ENCODE peak calls at places on chromosomes 11 and 22, in five cellular contexts. A, Q, I, J and H are unnamed samples.

GRCh38 chr11:22577854-22578253 is 47.8 kb downstream of the FANCF start:
- DNase-seq in A (no peak), Q (no peak), I (no peak), J (no peak), H (no peak)

GRCh38 chr11:129191649-129192048 is 476 bp downstream of the ARHGAP32 start:
- DNase-seq in A (no peak), Q (no peak), I (no peak), J (no peak), H (no peak)

GRCh38 chr11:118283311-118283636 is 19.2 kb upstream of the MPZL2 start:
- DNase-seq in A (no peak), Q (no peak), I (no peak), J (no peak), H (no peak)

GRCh38 chr22:37019309-37020191 is at the start of the genes MPST and TST:
- DNase-seq in A (peak), Q (peak), I (peak), J (peak), H (peak)

GRCh38 chr11:121153472-121153871 is 52.4 kb downstream of the TECTA start:
- DNase-seq in A (no peak), Q (no peak), I (no peak), J (no peak), H (peak)

GRCh38 chr11:123406441-123407123 is 23.5 kb upstream of the GRAMD1B start:
- DNase-seq in A (no peak), Q (no peak), I (no peak), J (no peak), H (no peak)

GRCh38 chr11:57316017-57316416 is 8.7 kb downstream of the TNKS1BP1 start:
- DNase-seq in A (no peak), Q (no peak), I (no peak), J (no peak), H (peak)

GRCh38 chr11:35040221-35040942 is 98.6 kb upstream of the CD44 start:
- DNase-seq in A (no peak), Q (no peak), I (peak), J (peak), H (no peak)

GRCh38 chr11:6431861-6432260 is 8.9 kb downstream of the HPX start:
- DNase-seq in A (no peak), Q (no peak), I (no peak), J (no peak), H (no peak)

GRCh38 chr22:46178755-46179505 is 28.6 kb downstream of the PPARA start:
- DNase-seq in A (no peak), Q (no peak), I (no peak), J (no peak), H (no peak)

GRCh38 chr11:57599381-57599780 is 1.9 kb downstream of the SERPING1 start:
- DNase-seq in A (no peak), Q (no peak), I (no peak), J (no peak), H (no peak)

GRCh38 chr11:2276280-2276998 is 6.1 kb upstream of the ASCL2 start:
- DNase-seq in A (no peak), Q (peak), I (no peak), J (no peak), H (no peak)

GRCh38 chr22:36383110-36383581 is 4.6 kb downstream of the MYH9 start:
- DNase-seq in A (no peak), Q (no peak), I (peak), J (peak), H (no peak)

GRCh38 chr22:19997561-19998231 is 18.9 kb downstream of the ARVCF start:
- DNase-seq in A (no peak), Q (peak), I (no peak), J (no peak), H (no peak)

GRCh38 chr11:124315052-124315451 is 1.3 kb upstream of the OR8D1 start:
- DNase-seq in A (no peak), Q (no peak), I (no peak), J (no peak), H (no peak)

GRCh38 chr11:124900464-124900863 is 2.8 kb upstream of the ROBO4 start:
- DNase-seq in A (no peak), Q (no peak), I (no peak), J (no peak), H (no peak)

GRCh38 chr22:35314161-35314942 is 14.7 kb downstream of the TOM1 start:
- DNase-seq in A (no peak), Q (peak), I (no peak), J (peak), H (peak)

GRCh38 chr11:88206746-88207145 is 31.5 kb upstream of the RAB38 start:
- DNase-seq in A (no peak), Q (no peak), I (no peak), J (no peak), H (no peak)

GRCh38 chr11:115924744-115925567 is 420.7 kb upstream of the CADM1 start:
- DNase-seq in A (no peak), Q (no peak), I (no peak), J (no peak), H (no peak)

GRCh38 chr11:46389450-46390330 is 1.9 kb downstream of the CHRM4 start:
- DNase-seq in A (peak), Q (no peak), I (no peak), J (peak), H (peak)

GRCh38 chr11:17864478-17864941 is 129.9 kb downstream of the KCNC1 start:
- DNase-seq in A (no peak), Q (no peak), I (no peak), J (peak), H (no peak)

GRCh38 chr22:23192133-23192532 is 11.8 kb downstream of the BCR start:
- DNase-seq in A (no peak), Q (no peak), I (no peak), J (no peak), H (peak)

GRCh38 chr11:64409707-64410395 is 50.9 kb downstream of the RPS6KA4 start:
- DNase-seq in A (no peak), Q (no peak), I (no peak), J (no peak), H (peak)

GRCh38 chr11:117876341-117877119 is at the start of gene FXYD6:
- DNase-seq in A (peak), Q (no peak), I (no peak), J (no peak), H (peak)

GRCh38 chr11:86277741-86278140 is 24.3 kb upstream of the HIKESHI start:
- DNase-seq in A (no peak), Q (no peak), I (no peak), J (no peak), H (no peak)

GRCh38 chr11:34819740-34820482 is 96.3 kb downstream of the APIP start:
- DNase-seq in A (no peak), Q (no peak), I (no peak), J (no peak), H (no peak)

GRCh38 chr11:35563413-35564245 is 38.2 kb upstream of the PAMR1 start:
- DNase-seq in A (no peak), Q (no peak), I (no peak), J (no peak), H (no peak)

GRCh38 chr11:75311858-75312288 is 39.6 kb downstream of the ARRB1 start:
- DNase-seq in A (no peak), Q (peak), I (no peak), J (peak), H (peak)

GRCh38 chr11:23205156-23205871 is 345.0 kb upstream of the CCDC179 start:
- DNase-seq in A (no peak), Q (no peak), I (no peak), J (no peak), H (no peak)

GRCh38 chr11:65576867-65577755 is 1.3 kb downstream of the EHBP1L1 start:
- DNase-seq in A (no peak), Q (peak), I (no peak), J (peak), H (no peak)

GRCh38 chr11:38612701-38613100 is 2014.7 kb upstream of the RAG2 start:
- DNase-seq in A (no peak), Q (no peak), I (no peak), J (no peak), H (no peak)